ENCODE peak calls at places on chromosomes 12 and 14, in six cellular contexts. M is CD8-positive, alpha-beta memory T cell; R is HAP-1; L is pancreas; U is fibroblast of mammary gland; I is HFF-Myc. W is an unnamed sample.

GRCh38 chr12:29578070-29578469 is 80.6 kb upstream of the OVCH1 start:
- DNase-seq in L (no peak), I (no peak), M (no peak), R (no peak), U (no peak), W (no peak)

GRCh38 chr14:101361451-101362433 is 199.6 kb upstream of the DIO3 start:
- DNase-seq in L (no peak), U (no peak), M (no peak), I (no peak), R (no peak), W (no peak)

GRCh38 chr14:71579331-71579730 is 352.9 kb upstream of the RGS6 start:
- DNase-seq in U (no peak), R (no peak), L (no peak), I (no peak), M (no peak), W (no peak)

GRCh38 chr14:31926123-31926522 is 151.0 kb upstream of the ARHGAP5 start:
- DNase-seq in L (no peak), I (no peak), U (peak; percentile 65), R (peak; percentile 58), M (no peak), W (peak; percentile 53)

GRCh38 chr12:52826611-52827498 is 7.3 kb downstream of the KRT79 start:
- DNase-seq in U (no peak), I (no peak), R (no peak), L (no peak), M (no peak), W (no peak)

GRCh38 chr12:25830456-25830855 is 128.0 kb upstream of the RASSF8 start:
- DNase-seq in R (no peak), L (no peak), U (peak; percentile 88), M (no peak), I (peak; percentile 90), W (no peak)

GRCh38 chr12:109944975-109945374 is 44.9 kb downstream of the TCHP start:
- DNase-seq in M (no peak), R (no peak), U (peak; percentile 68), I (no peak), L (no peak), W (no peak)

GRCh38 chr14:34387974-34388533 is 74.0 kb downstream of the SPTSSA start:
- DNase-seq in R (no peak), M (no peak), L (no peak), I (no peak), U (no peak), W (no peak)

GRCh38 chr12:51048601-51049369 is 658 bp downstream of the LETMD1 start:
- DNase-seq in U (peak; percentile 6), R (no peak), M (no peak), L (no peak), I (no peak), W (peak; percentile 41)

GRCh38 chr14:23061995-23062394 is 4.7 kb upstream of the CDH24 start:
- DNase-seq in I (peak; percentile 93), R (no peak), M (no peak), L (no peak), U (peak; percentile 94), W (no peak)

GRCh38 chr14:61839452-61839851 is 77.2 kb downstream of the SNAPC1 start:
- DNase-seq in M (no peak), R (no peak), L (no peak), I (no peak), U (peak; percentile 93), W (no peak)

GRCh38 chr12:45050331-45050750 is 558 bp downstream of the DBX2 start:
- DNase-seq in U (no peak), M (no peak), L (peak; percentile 64), R (no peak), I (no peak), W (no peak)

GRCh38 chr14:30260772-30261607 is 298.0 kb upstream of the G2E3 start:
- DNase-seq in L (no peak), I (no peak), U (no peak), R (peak; percentile 29), M (no peak), W (no peak)

GRCh38 chr14:102867826-102868580 is 54.5 kb upstream of the AMN start:
- DNase-seq in I (no peak), R (no peak), M (no peak), L (no peak), U (no peak), W (no peak)

GRCh38 chr12:269216-269615 is 6.6 kb upstream of the SLC6A13 start:
- DNase-seq in I (no peak), U (peak; percentile 36), M (no peak), R (no peak), L (no peak), W (no peak)

GRCh38 chr14:58899317-58899713 is 261.6 kb downstream of the DACT1 start:
- DNase-seq in I (no peak), U (peak; percentile 85), M (no peak), R (no peak), L (no peak), W (no peak)

DNA sequence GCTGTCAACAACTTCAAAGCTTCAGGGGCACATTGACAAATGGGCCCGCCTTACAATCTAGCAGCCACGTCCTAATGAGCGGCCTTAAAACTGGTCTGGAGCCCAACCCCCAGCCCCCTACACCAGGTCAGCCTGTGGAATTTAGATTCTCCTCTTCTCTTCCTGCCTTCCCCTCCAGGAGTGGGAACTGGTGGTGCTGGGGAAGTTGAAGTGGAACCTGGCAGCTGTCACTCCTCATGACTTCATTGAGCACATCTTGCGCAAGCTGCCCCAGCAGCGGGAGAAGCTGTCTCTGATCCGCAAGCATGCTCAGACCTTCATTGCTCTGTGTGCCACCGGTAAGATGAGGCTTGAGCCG is 5.0 kb downstream of the CCND2 start:
- DNase-seq in L (no peak), U (peak; percentile 49), M (no peak), R (no peak), I (no peak), W (no peak)
- H3K4me3 ChIP-seq in L (no peak overlapping the region), U (no peak overlapping the region), M (no peak overlapping the region), R (no peak overlapping the region), I (no peak overlapping the region), W (no peak overlapping the region)

DNA sequence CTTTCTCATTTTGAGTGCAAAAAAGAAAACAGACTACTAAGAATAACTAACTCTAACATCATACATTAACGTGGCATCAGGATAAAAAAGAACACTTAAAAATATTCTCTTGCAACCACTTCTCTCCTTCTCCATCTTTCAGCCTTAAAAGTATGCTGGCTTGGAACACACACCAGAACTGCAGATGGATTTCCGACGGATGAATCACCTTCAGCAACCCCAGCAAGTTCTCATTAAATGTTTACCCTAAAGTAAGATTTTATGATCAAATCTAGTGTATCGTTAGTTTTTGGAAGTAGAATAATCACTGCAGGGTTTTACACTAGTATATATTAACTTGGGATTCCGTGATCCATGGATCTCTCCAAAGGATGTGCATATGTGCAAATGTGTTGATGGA is 1.2 kb downstream of the NEK9 start:
- DNase-seq in U (peak; percentile 80), I (peak; percentile 30), M (no peak), L (no peak), R (no peak), W (no peak)
- H3K4me3 ChIP-seq in U (peak overlapping the region; percentile 79), I (peak overlapping the region; percentile 76), M (peak overlapping the region; percentile 99), L (no peak overlapping the region), R (peak overlapping the region; percentile 90), W (peak overlapping the region; percentile 95)

DNA sequence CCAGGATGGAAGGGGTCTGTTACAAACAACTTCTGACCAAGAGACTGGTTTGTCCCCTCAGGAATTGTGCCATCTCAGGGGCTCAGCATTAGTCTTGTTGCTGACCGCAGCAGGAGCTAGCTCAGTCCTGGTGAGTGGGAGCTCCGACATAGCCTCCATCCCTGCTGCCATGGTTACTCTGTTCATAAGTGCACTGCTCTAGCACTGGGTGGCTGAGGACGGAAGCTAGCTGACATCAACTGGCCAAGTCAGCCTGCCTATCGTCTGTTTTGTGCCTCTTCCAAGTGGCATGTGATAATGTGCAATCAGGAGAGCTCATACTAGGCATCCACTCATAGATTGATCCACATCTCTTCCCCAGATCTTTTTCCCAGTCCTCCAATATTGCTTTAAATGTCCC is 7.5 kb downstream of the SLC17A8 start:
- DNase-seq in I (no peak), M (no peak), R (no peak), U (no peak), L (no peak), W (no peak)
- H3K4me3 ChIP-seq in I (no peak overlapping the region), M (no peak overlapping the region), R (no peak overlapping the region), U (no peak overlapping the region), L (no peak overlapping the region), W (no peak overlapping the region)

GRCh38 chr12:124916370-124917134 is 2.1 kb upstream of the UBC start:
- DNase-seq in I (peak; percentile 85), L (no peak), R (peak; percentile 61), M (no peak), U (peak; percentile 97), W (peak; percentile 39)

GRCh38 chr12:124915249-124916236 is 1.1 kb upstream of the UBC start:
- DNase-seq in M (peak; percentile 31), L (no peak), I (no peak), U (peak; percentile 35), R (peak; percentile 24), W (peak; percentile 41)

GRCh38 chr12:124910561-124911478 is 3.6 kb downstream of the UBC start:
- DNase-seq in L (no peak), R (no peak), M (no peak), I (no peak), U (peak; percentile 56), W (no peak)

GRCh38 chr12:124914392-124915248 is at the start of gene UBC:
- DNase-seq in M (peak; percentile 86), R (peak; percentile 67), L (peak; percentile 97), I (peak; percentile 75), U (peak; percentile 90), W (peak; percentile 90)

GRCh38 chr12:124913474-124914391 is 717 bp downstream of the UBC start:
- DNase-seq in R (peak; percentile 55), U (peak; percentile 71), I (no peak), M (peak; percentile 88), L (peak; percentile 96), W (peak; percentile 82)
- H3K4me3 ChIP-seq in R (peak overlapping the region; percentile 98), U (peak overlapping the region; percentile 100), I (peak overlapping the region; percentile 99), M (peak overlapping the region; percentile 99), L (peak overlapping the region; percentile 72), W (peak overlapping the region; percentile 99)

DNA sequence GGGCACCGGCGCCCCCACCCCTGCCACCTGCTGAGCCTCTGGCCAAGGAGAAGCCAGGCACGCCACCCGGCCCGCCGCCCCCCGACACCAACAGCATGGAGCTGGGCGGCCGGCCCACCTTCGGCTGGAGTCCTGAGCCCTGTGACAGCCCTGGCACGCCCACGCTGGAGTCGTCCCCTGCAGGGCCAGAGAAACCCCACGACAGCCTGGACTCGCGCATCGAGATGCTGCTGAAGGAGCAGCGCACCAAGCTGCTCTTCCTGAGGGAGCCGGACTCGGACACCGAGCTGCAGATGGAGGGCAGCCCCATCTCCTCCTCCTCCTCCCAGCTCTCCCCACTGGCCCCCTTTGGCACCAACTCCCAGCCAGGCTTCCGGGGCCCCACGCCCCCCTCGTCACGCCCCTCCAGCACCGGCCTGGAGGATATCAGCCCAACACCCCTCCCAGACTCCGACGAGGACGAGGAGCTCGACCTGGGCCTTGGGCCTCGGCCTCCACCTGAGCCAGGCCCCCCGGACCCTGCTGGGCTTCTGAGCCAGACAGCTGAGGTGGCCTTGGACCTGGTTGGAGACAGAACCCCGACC is 6.5 kb downstream of the SETD1B start:
- DNase-seq in I (no peak), L (peak; percentile 80), R (no peak), U (no peak), M (no peak), W (no peak)
- H3K4me3 ChIP-seq in I (peak overlapping the region; percentile 56), L (no peak overlapping the region), R (no peak overlapping the region), U (no peak overlapping the region), M (peak overlapping the region; percentile 74), W (no peak overlapping the region)

GRCh38 chr14:60679566-60680258 is 30.4 kb upstream of the SIX1 start:
- DNase-seq in I (no peak), R (peak; percentile 97), U (no peak), M (no peak), L (no peak), W (no peak)
- H3K4me3 ChIP-seq in I (no peak overlapping the region), R (no peak overlapping the region), U (no peak overlapping the region), M (no peak overlapping the region), L (no peak overlapping the region), W (no peak overlapping the region)